ENCODE peak calls at places on chromosomes 2 and 18, in nine cellular contexts. One of them, this sample, is unnamed.

GRCh38 chr2:180222642-180223041 is 215.5 kb upstream of the CWC22 start:
- DNase-seq in left cardiac atrium: peak
- DNase-seq in substantia nigra: no peak
- DNase-seq in NCI-H1105: no peak
- DNase-seq in nephron progenitor cell: no peak
- DNase-seq in spleen: no peak
- DNase-seq in endothelial cell: no peak
- DNase-seq in effector memory CD8-positive, alpha-beta T cell: no peak
- DNase-seq in transverse colon: no peak
- DNase-seq in this sample: no peak

GRCh38 chr2:75324141-75324540 is 124.8 kb upstream of the TACR1 start:
- DNase-seq in left cardiac atrium: no peak
- DNase-seq in substantia nigra: no peak
- DNase-seq in NCI-H1105: no peak
- DNase-seq in nephron progenitor cell: no peak
- DNase-seq in spleen: no peak
- DNase-seq in endothelial cell: no peak
- DNase-seq in effector memory CD8-positive, alpha-beta T cell: no peak
- DNase-seq in transverse colon: no peak
- DNase-seq in this sample: no peak

GRCh38 chr2:7825591-7826312 is 856.1 kb upstream of the ID2 start:
- DNase-seq in left cardiac atrium: no peak
- DNase-seq in substantia nigra: no peak
- DNase-seq in NCI-H1105: no peak
- DNase-seq in nephron progenitor cell: no peak
- DNase-seq in spleen: no peak
- DNase-seq in endothelial cell: no peak
- DNase-seq in effector memory CD8-positive, alpha-beta T cell: no peak
- DNase-seq in transverse colon: no peak
- DNase-seq in this sample: no peak

GRCh38 chr2:69915050-69915945 is at the start of gene MXD1:
- DNase-seq in left cardiac atrium: peak
- DNase-seq in substantia nigra: no peak
- DNase-seq in NCI-H1105: peak
- DNase-seq in nephron progenitor cell: peak
- DNase-seq in spleen: peak
- DNase-seq in endothelial cell: peak
- DNase-seq in effector memory CD8-positive, alpha-beta T cell: no peak
- DNase-seq in transverse colon: peak
- DNase-seq in this sample: no peak

GRCh38 chr2:74186038-74186437 is 7.4 kb upstream of the MOB1A start:
- DNase-seq in left cardiac atrium: no peak
- DNase-seq in substantia nigra: no peak
- DNase-seq in NCI-H1105: no peak
- DNase-seq in nephron progenitor cell: no peak
- DNase-seq in spleen: peak
- DNase-seq in endothelial cell: no peak
- DNase-seq in effector memory CD8-positive, alpha-beta T cell: no peak
- DNase-seq in transverse colon: peak
- DNase-seq in this sample: peak

GRCh38 chr2:199484927-199485326 is 27.2 kb upstream of the SATB2 start:
- DNase-seq in left cardiac atrium: no peak
- DNase-seq in substantia nigra: no peak
- DNase-seq in NCI-H1105: no peak
- DNase-seq in nephron progenitor cell: no peak
- DNase-seq in spleen: no peak
- DNase-seq in endothelial cell: no peak
- DNase-seq in effector memory CD8-positive, alpha-beta T cell: no peak
- DNase-seq in transverse colon: peak
- DNase-seq in this sample: no peak

GRCh38 chr2:42854207-42854818 is 61.9 kb upstream of the HAAO start:
- DNase-seq in left cardiac atrium: peak
- DNase-seq in substantia nigra: no peak
- DNase-seq in NCI-H1105: no peak
- DNase-seq in nephron progenitor cell: peak
- DNase-seq in spleen: peak
- DNase-seq in endothelial cell: no peak
- DNase-seq in effector memory CD8-positive, alpha-beta T cell: no peak
- DNase-seq in transverse colon: peak
- DNase-seq in this sample: no peak

GRCh38 chr18:8525692-8526091 is 83.5 kb upstream of the RAB12 start:
- DNase-seq in left cardiac atrium: no peak
- DNase-seq in substantia nigra: no peak
- DNase-seq in NCI-H1105: no peak
- DNase-seq in nephron progenitor cell: peak
- DNase-seq in spleen: no peak
- DNase-seq in endothelial cell: peak
- DNase-seq in effector memory CD8-positive, alpha-beta T cell: no peak
- DNase-seq in transverse colon: no peak
- DNase-seq in this sample: no peak

GRCh38 chr2:239291505-239292350 is 109.1 kb downstream of the HDAC4 start:
- DNase-seq in left cardiac atrium: peak
- DNase-seq in substantia nigra: no peak
- DNase-seq in NCI-H1105: peak
- DNase-seq in nephron progenitor cell: no peak
- DNase-seq in spleen: peak
- DNase-seq in endothelial cell: peak
- DNase-seq in effector memory CD8-positive, alpha-beta T cell: no peak
- DNase-seq in transverse colon: peak
- DNase-seq in this sample: peak

GRCh38 chr2:3602553-3603339 is 7.8 kb downstream of the COLEC11 start:
- DNase-seq in left cardiac atrium: no peak
- DNase-seq in substantia nigra: no peak
- DNase-seq in NCI-H1105: no peak
- DNase-seq in nephron progenitor cell: no peak
- DNase-seq in spleen: peak
- DNase-seq in endothelial cell: no peak
- DNase-seq in effector memory CD8-positive, alpha-beta T cell: no peak
- DNase-seq in transverse colon: no peak
- DNase-seq in this sample: no peak

GRCh38 chr2:39996653-39997080 is 217.6 kb upstream of the THUMPD2 start:
- DNase-seq in left cardiac atrium: no peak
- DNase-seq in substantia nigra: no peak
- DNase-seq in NCI-H1105: no peak
- DNase-seq in nephron progenitor cell: no peak
- DNase-seq in spleen: no peak
- DNase-seq in endothelial cell: no peak
- DNase-seq in effector memory CD8-positive, alpha-beta T cell: no peak
- DNase-seq in transverse colon: no peak
- DNase-seq in this sample: no peak

GRCh38 chr2:147030966-147031760 is 813.7 kb upstream of the ACVR2A start:
- DNase-seq in left cardiac atrium: no peak
- DNase-seq in substantia nigra: no peak
- DNase-seq in NCI-H1105: no peak
- DNase-seq in nephron progenitor cell: no peak
- DNase-seq in spleen: no peak
- DNase-seq in endothelial cell: no peak
- DNase-seq in effector memory CD8-positive, alpha-beta T cell: no peak
- DNase-seq in transverse colon: no peak
- DNase-seq in this sample: no peak

GRCh38 chr18:50606609-50607008 is 46.7 kb downstream of the MAPK4 start:
- DNase-seq in left cardiac atrium: no peak
- DNase-seq in substantia nigra: no peak
- DNase-seq in NCI-H1105: no peak
- DNase-seq in nephron progenitor cell: no peak
- DNase-seq in spleen: no peak
- DNase-seq in endothelial cell: no peak
- DNase-seq in effector memory CD8-positive, alpha-beta T cell: no peak
- DNase-seq in transverse colon: no peak
- DNase-seq in this sample: no peak

GRCh38 chr2:37652199-37652640 is 19.2 kb downstream of the CDC42EP3 start:
- DNase-seq in left cardiac atrium: no peak
- DNase-seq in substantia nigra: no peak
- DNase-seq in NCI-H1105: no peak
- DNase-seq in nephron progenitor cell: no peak
- DNase-seq in spleen: no peak
- DNase-seq in endothelial cell: no peak
- DNase-seq in effector memory CD8-positive, alpha-beta T cell: no peak
- DNase-seq in transverse colon: no peak
- DNase-seq in this sample: no peak

GRCh38 chr2:108594132-108594981 is 60.1 kb downstream of the LIMS1 start:
- DNase-seq in left cardiac atrium: no peak
- DNase-seq in substantia nigra: no peak
- DNase-seq in NCI-H1105: no peak
- DNase-seq in nephron progenitor cell: no peak
- DNase-seq in spleen: no peak
- DNase-seq in endothelial cell: no peak
- DNase-seq in effector memory CD8-positive, alpha-beta T cell: no peak
- DNase-seq in transverse colon: no peak
- DNase-seq in this sample: peak

GRCh38 chr18:62384068-62384467 is 59.0 kb downstream of the TNFRSF11A start:
- DNase-seq in left cardiac atrium: no peak
- DNase-seq in substantia nigra: no peak
- DNase-seq in NCI-H1105: no peak
- DNase-seq in nephron progenitor cell: no peak
- DNase-seq in spleen: no peak
- DNase-seq in endothelial cell: no peak
- DNase-seq in effector memory CD8-positive, alpha-beta T cell: no peak
- DNase-seq in transverse colon: no peak
- DNase-seq in this sample: no peak

GRCh38 chr2:84919885-84920580 is 14.6 kb downstream of the TMSB10 start:
- DNase-seq in left cardiac atrium: peak
- DNase-seq in substantia nigra: no peak
- DNase-seq in NCI-H1105: no peak
- DNase-seq in nephron progenitor cell: no peak
- DNase-seq in spleen: no peak
- DNase-seq in endothelial cell: no peak
- DNase-seq in effector memory CD8-positive, alpha-beta T cell: no peak
- DNase-seq in transverse colon: peak
- DNase-seq in this sample: no peak

GRCh38 chr2:210557721-210558120 is 1.3 kb downstream of the CPS1 start:
- DNase-seq in left cardiac atrium: no peak
- DNase-seq in substantia nigra: no peak
- DNase-seq in NCI-H1105: no peak
- DNase-seq in nephron progenitor cell: no peak
- DNase-seq in spleen: no peak
- DNase-seq in endothelial cell: no peak
- DNase-seq in effector memory CD8-positive, alpha-beta T cell: no peak
- DNase-seq in transverse colon: no peak
- DNase-seq in this sample: no peak

GRCh38 chr18:59516356-59517155 is 157.5 kb upstream of the LMAN1 start:
- DNase-seq in left cardiac atrium: peak
- DNase-seq in substantia nigra: no peak
- DNase-seq in NCI-H1105: no peak
- DNase-seq in nephron progenitor cell: no peak
- DNase-seq in spleen: no peak
- DNase-seq in endothelial cell: peak
- DNase-seq in effector memory CD8-positive, alpha-beta T cell: no peak
- DNase-seq in transverse colon: peak
- DNase-seq in this sample: no peak

GRCh38 chr2:112690853-112691390 is 29.9 kb upstream of the NT5DC4 start:
- DNase-seq in left cardiac atrium: peak
- DNase-seq in substantia nigra: peak
- DNase-seq in NCI-H1105: no peak
- DNase-seq in nephron progenitor cell: peak
- DNase-seq in spleen: peak
- DNase-seq in endothelial cell: peak
- DNase-seq in effector memory CD8-positive, alpha-beta T cell: peak
- DNase-seq in transverse colon: peak
- DNase-seq in this sample: peak

GRCh38 chr2:63029058-63029457 is 21.6 kb upstream of the OTX1 start:
- DNase-seq in left cardiac atrium: no peak
- DNase-seq in substantia nigra: no peak
- DNase-seq in NCI-H1105: no peak
- DNase-seq in nephron progenitor cell: no peak
- DNase-seq in spleen: no peak
- DNase-seq in endothelial cell: no peak
- DNase-seq in effector memory CD8-positive, alpha-beta T cell: no peak
- DNase-seq in transverse colon: no peak
- DNase-seq in this sample: no peak

GRCh38 chr2:130375291-130376266 is 19.7 kb downstream of the PTPN18 start:
- DNase-seq in left cardiac atrium: no peak
- DNase-seq in substantia nigra: no peak
- DNase-seq in NCI-H1105: no peak
- DNase-seq in nephron progenitor cell: no peak
- DNase-seq in spleen: no peak
- DNase-seq in endothelial cell: no peak
- DNase-seq in effector memory CD8-positive, alpha-beta T cell: no peak
- DNase-seq in transverse colon: no peak
- DNase-seq in this sample: no peak

GRCh38 chr2:169828141-169828811 is 1.0 kb downstream of the UBR3 start:
- DNase-seq in left cardiac atrium: no peak
- DNase-seq in substantia nigra: peak
- DNase-seq in NCI-H1105: no peak
- DNase-seq in nephron progenitor cell: peak
- DNase-seq in spleen: no peak
- DNase-seq in endothelial cell: peak
- DNase-seq in effector memory CD8-positive, alpha-beta T cell: no peak
- DNase-seq in transverse colon: peak
- DNase-seq in this sample: peak

GRCh38 chr2:204021290-204022081 is 84.9 kb downstream of the ICOS start:
- DNase-seq in left cardiac atrium: no peak
- DNase-seq in substantia nigra: no peak
- DNase-seq in NCI-H1105: no peak
- DNase-seq in nephron progenitor cell: no peak
- DNase-seq in spleen: no peak
- DNase-seq in endothelial cell: no peak
- DNase-seq in effector memory CD8-positive, alpha-beta T cell: no peak
- DNase-seq in transverse colon: no peak
- DNase-seq in this sample: no peak

GRCh38 chr2:171630812-171631626 is 56.2 kb upstream of the DYNC1I2 start:
- DNase-seq in left cardiac atrium: no peak
- DNase-seq in substantia nigra: no peak
- DNase-seq in NCI-H1105: no peak
- DNase-seq in nephron progenitor cell: no peak
- DNase-seq in spleen: no peak
- DNase-seq in endothelial cell: no peak
- DNase-seq in effector memory CD8-positive, alpha-beta T cell: no peak
- DNase-seq in transverse colon: no peak
- DNase-seq in this sample: no peak

This sample was measured in hippocampal formation.